ENCODE peak calls at places on chromosomes 11 and 22, in four cellular contexts. O, S, Q and B are unnamed samples.

GRCh38 chr22:46632646-46633249 is 12.6 kb downstream of the GRAMD4 start:
- DNase-seq in O (no peak), S (no peak), Q (no peak), B (no peak)

GRCh38 chr22:38924197-38924952 is 33.0 kb upstream of the APOBEC3A start:
- DNase-seq in O (no peak), S (peak), Q (peak), B (peak)

GRCh38 chr11:86954288-86955110 is 696 bp downstream of the FZD4 start:
- DNase-seq in O (peak), S (no peak), Q (peak), B (no peak)

GRCh38 chr11:112297248-112297866 is 36.7 kb upstream of the PLET1 start:
- DNase-seq in O (no peak), S (no peak), Q (no peak), B (no peak)

GRCh38 chr11:86483591-86484163 is 109.0 kb downstream of the CCDC81 start:
- DNase-seq in O (no peak), S (no peak), Q (no peak), B (no peak)

GRCh38 chr22:43226368-43226979 is 39.5 kb upstream of the TTLL12 start:
- DNase-seq in O (peak), S (no peak), Q (no peak), B (no peak)

GRCh38 chr22:29245626-29246385 is 22.0 kb downstream of the RHBDD3 start:
- DNase-seq in O (peak), S (no peak), Q (peak), B (no peak)

GRCh38 chr11:47786373-47786772 is 19.2 kb upstream of the FNBP4 start:
- DNase-seq in O (no peak), S (no peak), Q (no peak), B (no peak)

GRCh38 chr11:1199689-1200610 is 22.9 kb upstream of the MUC5B start:
- DNase-seq in O (peak), S (no peak), Q (no peak), B (no peak)

GRCh38 chr11:72582206-72583176 is 91.7 kb downstream of the PDE2A start:
- DNase-seq in O (no peak), S (no peak), Q (no peak), B (no peak)

GRCh38 chr11:61083601-61084147 is 18.6 kb upstream of the CD5 start:
- DNase-seq in O (no peak), S (no peak), Q (no peak), B (no peak)

GRCh38 chr22:48104786-48105185 is 1342.3 kb downstream of the TBC1D22A start:
- DNase-seq in O (no peak), S (no peak), Q (no peak), B (no peak)

GRCh38 chr11:94641167-94641761 is 74.1 kb downstream of the PIWIL4 start:
- DNase-seq in O (no peak), S (no peak), Q (no peak), B (no peak)

GRCh38 chr11:44095506-44096359 is at the start of gene EXT2:
- DNase-seq in O (peak), S (peak), Q (peak), B (no peak)

GRCh38 chr22:38923463-38924196 is 33.8 kb upstream of the APOBEC3A start:
- DNase-seq in O (peak), S (peak), Q (peak), B (peak)

GRCh38 chr11:61162092-61162935 is 1.1 kb upstream of the VPS37C start:
- DNase-seq in O (no peak), S (no peak), Q (peak), B (no peak)

GRCh38 chr11:70871881-70872280 is 380.5 kb downstream of the SHANK2 start:
- DNase-seq in O (no peak), S (no peak), Q (no peak), B (no peak)

GRCh38 chr11:34395916-34396555 is 38.2 kb upstream of the ABTB2 start:
- DNase-seq in O (no peak), S (no peak), Q (peak), B (no peak)

GRCh38 chr11:120061036-120061760 is 76.7 kb downstream of the TRIM29 start:
- DNase-seq in O (no peak), S (no peak), Q (no peak), B (no peak)

GRCh38 chr11:103368151-103368550 is 258.9 kb downstream of the DYNC2H1 start:
- DNase-seq in O (no peak), S (no peak), Q (no peak), B (no peak)

GRCh38 chr22:38781033-38781432 is 12.9 kb downstream of the DNAL4 start:
- DNase-seq in O (no peak), S (no peak), Q (no peak), B (no peak)

GRCh38 chr11:60193687-60194433 is 11.0 kb upstream of the MS4A6A start:
- DNase-seq in O (peak), S (no peak), Q (peak), B (peak)

GRCh38 chr22:47835726-47836125 is 1073.3 kb downstream of the TBC1D22A start:
- DNase-seq in O (no peak), S (no peak), Q (no peak), B (peak)

GRCh38 chr11:126308271-126308671 is 4.4 kb downstream of the DCPS start:
- DNase-seq in O (no peak), S (no peak), Q (no peak), B (no peak)

GRCh38 chr22:48576333-48577013 is 1251.2 kb downstream of the BRD1 start:
- DNase-seq in O (peak), S (no peak), Q (peak), B (no peak)

GRCh38 chr11:71307811-71308645 is 55.7 kb upstream of the SHANK2 start:
- DNase-seq in O (peak), S (no peak), Q (no peak), B (no peak)

GRCh38 chr11:69770525-69770924 is 4.6 kb downstream of the FGF4 start:
- DNase-seq in O (no peak), S (no peak), Q (no peak), B (no peak)

GRCh38 chr11:11391796-11392195 is 38.7 kb upstream of the CSNK2A3 start:
- DNase-seq in O (no peak), S (peak), Q (no peak), B (peak)

DNA sequence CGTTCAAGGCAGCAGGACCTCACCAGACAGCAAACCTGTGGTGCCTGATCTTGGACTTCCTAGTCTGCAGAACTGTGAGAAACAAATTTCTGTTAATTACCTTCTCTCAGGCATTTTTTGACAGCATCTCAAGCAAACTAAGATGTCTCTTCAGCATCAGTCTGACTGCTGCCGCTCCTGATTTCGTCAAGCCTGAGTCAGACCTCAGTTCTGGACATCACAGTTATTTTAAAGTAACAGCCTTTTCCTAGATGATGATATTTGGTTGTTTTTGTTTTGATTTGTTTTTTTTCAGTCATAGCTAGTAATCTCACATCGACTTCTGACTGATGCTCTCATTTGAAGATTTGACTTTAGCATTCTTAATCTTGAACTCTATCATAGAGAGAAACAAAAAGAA is 71.9 kb downstream of the BLID start:
- DNase-seq in O (no peak), S (no peak), Q (no peak), B (no peak)
- TF ChIP-seq CTCF in O (no peak), S (no peak), Q (no peak), B (no peak)

GRCh38 chr11:77101043-77101537 is 1.6 kb upstream of the OMP start:
- DNase-seq in O (no peak), S (no peak), Q (peak), B (no peak)
- TF ChIP-seq CTCF in O (peak), S (no peak), Q (peak), B (peak)

GRCh38 chr11:32312865-32313403 is 122.4 kb downstream of the WT1 start:
- DNase-seq in O (peak), S (no peak), Q (peak), B (peak)
- TF ChIP-seq CTCF in O (peak), S (peak), Q (peak), B (peak)

GRCh38 chr22:45543243-45543642 is 40.6 kb downstream of the FBLN1 start:
- DNase-seq in O (no peak), S (no peak), Q (no peak), B (no peak)
- TF ChIP-seq CTCF in O (no peak), S (no peak), Q (no peak), B (no peak)